ENCODE peak calls at places on chromosome 17, in nine cellular contexts. One of them, this sample, is unnamed.

GRCh38 chr17:69757794-69758430 is 317.1 kb upstream of the KCNJ16 start:
- DNase-seq in HFF-Myc: no peak
- DNase-seq in prostate gland: no peak
- DNase-seq in H9: no peak
- DNase-seq in uterus: no peak
- DNase-seq in epithelial cell of esophagus: peak
- DNase-seq in neural crest cell: no peak
- DNase-seq in mammary epithelial cell: peak
- DNase-seq in GM06990: no peak
- DNase-seq in this sample: no peak

GRCh38 chr17:50443492-50444051 is 17.6 kb downstream of the ACSF2 start:
- DNase-seq in epithelial cell of esophagus: no peak
- DNase-seq in H9: no peak
- DNase-seq in neural crest cell: no peak
- DNase-seq in prostate gland: no peak
- DNase-seq in HFF-Myc: no peak
- DNase-seq in uterus: no peak
- DNase-seq in GM06990: no peak
- DNase-seq in mammary epithelial cell: no peak
- DNase-seq in this sample: no peak

GRCh38 chr17:47950448-47950847 is 7.2 kb downstream of the PRR15L start:
- DNase-seq in neural crest cell: no peak
- DNase-seq in uterus: no peak
- DNase-seq in GM06990: no peak
- DNase-seq in HFF-Myc: no peak
- DNase-seq in epithelial cell of esophagus: no peak
- DNase-seq in mammary epithelial cell: peak
- DNase-seq in H9: no peak
- DNase-seq in prostate gland: no peak
- DNase-seq in this sample: no peak

GRCh38 chr17:48597775-48598631 is 4.4 kb upstream of the HOXB5 start:
- DNase-seq in prostate gland: no peak
- DNase-seq in neural crest cell: no peak
- DNase-seq in epithelial cell of esophagus: no peak
- DNase-seq in H9: no peak
- DNase-seq in GM06990: peak
- DNase-seq in uterus: peak
- DNase-seq in HFF-Myc: no peak
- DNase-seq in mammary epithelial cell: peak
- DNase-seq in this sample: peak

GRCh38 chr17:2030779-2031163 is 818 bp downstream of the DPH1 start:
- DNase-seq in GM06990: peak
- DNase-seq in H9: peak
- DNase-seq in neural crest cell: no peak
- DNase-seq in prostate gland: no peak
- DNase-seq in mammary epithelial cell: no peak
- DNase-seq in epithelial cell of esophagus: no peak
- DNase-seq in HFF-Myc: no peak
- DNase-seq in uterus: no peak
- DNase-seq in this sample: no peak

GRCh38 chr17:3400008-3400407 is 1.8 kb upstream of the OR1E1 start:
- DNase-seq in HFF-Myc: no peak
- DNase-seq in GM06990: no peak
- DNase-seq in H9: no peak
- DNase-seq in prostate gland: no peak
- DNase-seq in epithelial cell of esophagus: peak
- DNase-seq in mammary epithelial cell: no peak
- DNase-seq in neural crest cell: no peak
- DNase-seq in uterus: no peak
- DNase-seq in this sample: no peak

GRCh38 chr17:65556014-65556909 is 5.2 kb downstream of the AXIN2 start:
- DNase-seq in prostate gland: peak
- DNase-seq in H9: peak
- DNase-seq in neural crest cell: peak
- DNase-seq in uterus: peak
- DNase-seq in mammary epithelial cell: peak
- DNase-seq in GM06990: peak
- DNase-seq in epithelial cell of esophagus: peak
- DNase-seq in HFF-Myc: peak
- DNase-seq in this sample: peak

GRCh38 chr17:39096435-39097158 is 54.8 kb downstream of the PLXDC1 start:
- DNase-seq in mammary epithelial cell: no peak
- DNase-seq in prostate gland: no peak
- DNase-seq in HFF-Myc: no peak
- DNase-seq in uterus: no peak
- DNase-seq in H9: no peak
- DNase-seq in neural crest cell: no peak
- DNase-seq in GM06990: no peak
- DNase-seq in epithelial cell of esophagus: no peak
- DNase-seq in this sample: peak

GRCh38 chr17:45820052-45820780 is 24.5 kb upstream of the SPPL2C start:
- DNase-seq in neural crest cell: no peak
- DNase-seq in uterus: no peak
- DNase-seq in GM06990: no peak
- DNase-seq in H9: no peak
- DNase-seq in HFF-Myc: no peak
- DNase-seq in epithelial cell of esophagus: no peak
- DNase-seq in prostate gland: no peak
- DNase-seq in mammary epithelial cell: no peak
- DNase-seq in this sample: no peak

GRCh38 chr17:82200743-82201497 is 11.7 kb downstream of the CCDC57 start:
- DNase-seq in HFF-Myc: no peak
- DNase-seq in mammary epithelial cell: no peak
- DNase-seq in H9: no peak
- DNase-seq in epithelial cell of esophagus: no peak
- DNase-seq in neural crest cell: no peak
- DNase-seq in prostate gland: no peak
- DNase-seq in GM06990: no peak
- DNase-seq in uterus: no peak
- DNase-seq in this sample: peak

GRCh38 chr17:57636985-57637667 is 108.0 kb downstream of the CCDC182 start:
- DNase-seq in HFF-Myc: no peak
- DNase-seq in mammary epithelial cell: peak
- DNase-seq in prostate gland: no peak
- DNase-seq in GM06990: no peak
- DNase-seq in uterus: no peak
- DNase-seq in neural crest cell: no peak
- DNase-seq in epithelial cell of esophagus: peak
- DNase-seq in H9: no peak
- DNase-seq in this sample: no peak

GRCh38 chr17:40331743-40332641 is 23.0 kb downstream of the RARA start:
- DNase-seq in GM06990: no peak
- DNase-seq in prostate gland: peak
- DNase-seq in mammary epithelial cell: no peak
- DNase-seq in uterus: peak
- DNase-seq in HFF-Myc: no peak
- DNase-seq in neural crest cell: no peak
- DNase-seq in epithelial cell of esophagus: no peak
- DNase-seq in H9: no peak
- DNase-seq in this sample: peak

DNA sequence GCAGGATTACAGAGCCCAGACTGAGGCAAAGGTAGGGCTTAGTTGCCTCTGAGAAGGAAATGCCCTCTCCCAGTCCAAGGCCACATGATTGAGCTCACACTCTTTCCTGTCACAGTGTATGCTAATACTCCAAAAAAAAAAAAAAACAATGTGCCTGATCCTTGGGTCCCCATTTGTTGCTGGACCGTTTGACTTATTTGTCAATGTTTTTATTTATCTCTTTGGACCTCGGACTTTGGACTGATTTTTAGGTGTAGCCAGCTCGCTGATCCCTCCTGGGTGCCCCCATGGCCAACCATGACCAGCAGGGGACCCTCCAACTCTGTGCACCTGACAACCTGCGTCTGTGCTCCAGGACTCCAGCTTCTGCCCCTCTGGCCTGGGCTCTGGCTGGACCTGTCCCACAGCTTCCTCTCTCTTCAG is 622 bp upstream of the CCL16 start:
- DNase-seq in HFF-Myc: no peak
- DNase-seq in mammary epithelial cell: no peak
- DNase-seq in epithelial cell of esophagus: no peak
- DNase-seq in prostate gland: no peak
- DNase-seq in neural crest cell: no peak
- DNase-seq in H9: peak
- DNase-seq in GM06990: no peak
- DNase-seq in uterus: no peak
- DNase-seq in this sample: peak
- TF ChIP-seq CTCF in HFF-Myc: no peak
- TF ChIP-seq CTCF in mammary epithelial cell: no peak
- TF ChIP-seq CTCF in epithelial cell of esophagus: no peak
- TF ChIP-seq CTCF in prostate gland: no peak
- TF ChIP-seq CTCF in neural crest cell: peak
- TF ChIP-seq CTCF in H9: peak
- TF ChIP-seq CTCF in GM06990: peak
- TF ChIP-seq CTCF in uterus: no peak
- TF ChIP-seq CTCF in this sample: peak

GRCh38 chr17:74711058-74711824 is 1.5 kb downstream of the CD300LF start:
- DNase-seq in HFF-Myc: no peak
- DNase-seq in neural crest cell: no peak
- DNase-seq in epithelial cell of esophagus: no peak
- DNase-seq in prostate gland: no peak
- DNase-seq in GM06990: no peak
- DNase-seq in H9: no peak
- DNase-seq in mammary epithelial cell: no peak
- DNase-seq in uterus: no peak
- DNase-seq in this sample: no peak
- TF ChIP-seq CTCF in HFF-Myc: no peak
- TF ChIP-seq CTCF in neural crest cell: no peak
- TF ChIP-seq CTCF in epithelial cell of esophagus: no peak
- TF ChIP-seq CTCF in prostate gland: no peak
- TF ChIP-seq CTCF in GM06990: no peak
- TF ChIP-seq CTCF in H9: no peak
- TF ChIP-seq CTCF in mammary epithelial cell: no peak
- TF ChIP-seq CTCF in uterus: no peak
- TF ChIP-seq CTCF in this sample: no peak

GRCh38 chr17:17702821-17703607 is 21.8 kb downstream of the RAI1 start:
- DNase-seq in HFF-Myc: no peak
- DNase-seq in epithelial cell of esophagus: no peak
- DNase-seq in uterus: no peak
- DNase-seq in mammary epithelial cell: no peak
- DNase-seq in neural crest cell: no peak
- DNase-seq in GM06990: no peak
- DNase-seq in H9: peak
- DNase-seq in prostate gland: no peak
- DNase-seq in this sample: no peak
- TF ChIP-seq CTCF in HFF-Myc: no peak
- TF ChIP-seq CTCF in epithelial cell of esophagus: no peak
- TF ChIP-seq CTCF in uterus: no peak
- TF ChIP-seq CTCF in mammary epithelial cell: no peak
- TF ChIP-seq CTCF in neural crest cell: no peak
- TF ChIP-seq CTCF in GM06990: no peak
- TF ChIP-seq CTCF in H9: peak
- TF ChIP-seq CTCF in prostate gland: no peak
- TF ChIP-seq CTCF in this sample: no peak

DNA sequence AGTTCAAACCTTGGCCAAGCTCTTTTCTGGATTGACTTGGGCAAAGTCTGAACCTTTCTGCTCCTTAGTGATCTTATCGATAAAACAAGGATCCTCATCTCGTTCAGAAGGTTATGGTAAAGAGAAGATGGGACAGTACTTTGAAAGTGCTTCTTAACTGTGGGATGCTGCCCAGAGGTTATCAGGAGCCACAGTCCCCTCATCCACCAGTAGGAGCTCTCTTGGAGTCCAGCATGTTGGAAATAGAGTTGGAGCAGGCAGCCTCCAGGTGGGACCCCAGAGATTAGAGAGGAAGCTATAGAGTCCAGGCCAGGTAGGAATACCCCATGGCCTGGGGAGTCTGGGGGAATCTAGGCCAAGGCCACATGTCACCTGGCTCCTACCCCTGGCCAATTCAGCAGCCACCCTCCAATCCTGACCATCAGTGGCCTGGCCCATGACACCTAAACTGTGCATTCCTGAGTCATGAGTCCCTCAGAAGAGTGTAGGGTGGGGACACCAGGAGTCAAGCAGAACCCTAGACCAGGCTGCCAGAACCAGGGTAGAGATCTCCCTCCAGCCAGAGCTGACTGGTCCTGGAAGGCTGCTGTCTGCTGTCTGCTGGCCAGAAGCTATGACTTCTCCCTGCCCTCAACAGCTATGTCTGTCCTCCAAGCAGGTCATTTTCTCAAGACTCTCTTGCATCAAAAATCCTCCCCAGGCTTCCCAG is 144.3 kb downstream of the AIPL1 start:
- DNase-seq in mammary epithelial cell: no peak
- DNase-seq in epithelial cell of esophagus: no peak
- DNase-seq in HFF-Myc: no peak
- DNase-seq in neural crest cell: no peak
- DNase-seq in GM06990: no peak
- DNase-seq in prostate gland: no peak
- DNase-seq in uterus: no peak
- DNase-seq in H9: no peak
- DNase-seq in this sample: no peak
- TF ChIP-seq CTCF in mammary epithelial cell: no peak
- TF ChIP-seq CTCF in epithelial cell of esophagus: no peak
- TF ChIP-seq CTCF in HFF-Myc: no peak
- TF ChIP-seq CTCF in neural crest cell: no peak
- TF ChIP-seq CTCF in GM06990: no peak
- TF ChIP-seq CTCF in prostate gland: no peak
- TF ChIP-seq CTCF in uterus: no peak
- TF ChIP-seq CTCF in H9: peak
- TF ChIP-seq CTCF in this sample: no peak

This sample was measured in activated CD8-positive, alpha-beta T cell treated with anti-CD3 and anti-CD28 coated beads for 36 hours.